ENCODE peak calls at places on chromosomes 13 and 19, in four cellular contexts. M is HL-60, E is GM23338, P is upper lobe of left lung. Y is an unnamed sample.

GRCh38 chr13:50387124-50387581 is 371.9 kb downstream of the KCNRG start:
- DNase-seq in M (peak; percentile 32), E (peak; percentile 72), P (peak; percentile 73), Y (no peak)

GRCh38 chr13:107941345-107942029 is 273.8 kb downstream of the LIG4 start:
- DNase-seq in M (no peak), E (no peak), P (no peak), Y (no peak)

GRCh38 chr19:42634409-42635232 is 39.9 kb upstream of the CEACAM8 start:
- DNase-seq in M (peak; percentile 42), E (peak; percentile 83), P (no peak), Y (peak; percentile 22)

GRCh38 chr13:40692946-40693345 is 26.5 kb upstream of the FOXO1 start:
- DNase-seq in M (no peak), E (no peak), P (no peak), Y (no peak)

GRCh38 chr19:31385744-31386143 is 36.5 kb upstream of the TSHZ3 start:
- DNase-seq in M (no peak), E (no peak), P (no peak), Y (no peak)

GRCh38 chr19:48290341-48290922 is 20.6 kb downstream of the ZNF114 start:
- DNase-seq in M (no peak), E (peak; percentile 90), P (no peak), Y (no peak)

GRCh38 chr19:1070931-1071791 is 4.2 kb downstream of the ARHGAP45 start:
- DNase-seq in M (no peak), E (peak; percentile 80), P (no peak), Y (no peak)

GRCh38 chr13:110680852-110681251 is 25.1 kb downstream of the CARS2 start:
- DNase-seq in M (peak; percentile 34), E (peak; percentile 80), P (no peak), Y (no peak)

GRCh38 chr19:48053856-48054255 is 10.0 kb upstream of the CABP5 start:
- DNase-seq in M (no peak), E (no peak), P (no peak), Y (no peak)

GRCh38 chr19:1294688-1295087 is 9.0 kb downstream of the EFNA2 start:
- DNase-seq in M (no peak), E (no peak), P (no peak), Y (no peak)

GRCh38 chr13:112057736-112058518 is 9.0 kb upstream of the SOX1 start:
- DNase-seq in M (no peak), E (peak; percentile 56), P (no peak), Y (no peak)
- TF ChIP-seq POLR2AphosphoS5 in M (no peak), E (no peak), P (no peak), Y (no peak)

GRCh38 chr19:3434630-3435553 is 45.4 kb downstream of the SMIM24 start:
- DNase-seq in M (peak; percentile 94), E (peak; percentile 98), P (peak; percentile 95), Y (peak; percentile 99)
- TF ChIP-seq POLR2AphosphoS5 in M (peak; percentile 74), E (peak; percentile 83), P (peak; percentile 94), Y (peak; percentile 90)

GRCh38 chr19:43759515-43759914 is 4.8 kb upstream of the SMG9 start:
- DNase-seq in M (no peak), E (peak; percentile 59), P (no peak), Y (no peak)
- TF ChIP-seq POLR2AphosphoS5 in M (no peak), E (no peak), P (no peak), Y (no peak)

GRCh38 chr19:46493236-46494114 is 2.2 kb downstream of the PNMA8B start:
- DNase-seq in M (no peak), E (peak; percentile 77), P (no peak), Y (no peak)
- TF ChIP-seq POLR2AphosphoS5 in M (no peak), E (no peak), P (no peak), Y (no peak)

GRCh38 chr19:55005684-55006488 is 32.2 kb downstream of the GP6 start:
- DNase-seq in M (peak; percentile 88), E (peak; percentile 93), P (no peak), Y (no peak)
- TF ChIP-seq POLR2AphosphoS5 in M (peak; percentile 80), E (peak; percentile 73), P (peak; percentile 72), Y (no peak)

GRCh38 chr19:39995794-39996193 is 1.1 kb upstream of the ZNF546 start:
- DNase-seq in M (no peak), E (no peak), P (no peak), Y (no peak)
- TF ChIP-seq POLR2AphosphoS5 in M (no peak), E (no peak), P (no peak), Y (no peak)